ENCODE peak calls at places on chromosomes 4 and X, in four cellular contexts. E is AML-193, P is epithelial cell of esophagus, J is fibroblast of the conjunctiva. U is an unnamed sample.

GRCh38 chr4:83358410-83358809 is 23.8 kb upstream of the HPSE start:
- DNase-seq in P (peak; percentile 76), E (no peak), J (peak; percentile 27), U (no peak)

GRCh38 chr4:95293014-95293413 is 255.8 kb downstream of the UNC5C start:
- DNase-seq in E (no peak), J (no peak), P (no peak), U (no peak)

GRCh38 chr4:34010703-34011102 is 2233.6 kb downstream of the ARAP2 start:
- DNase-seq in P (no peak), E (no peak), J (no peak), U (no peak)

GRCh38 chr4:24664956-24665355 is 80.6 kb upstream of the DHX15 start:
- DNase-seq in E (no peak), J (peak; percentile 65), P (no peak), U (no peak)

GRCh38 chr4:107548211-107548905 is 171.7 kb downstream of the PAPSS1 start:
- DNase-seq in P (peak; percentile 18), J (no peak), E (no peak), U (no peak)

GRCh38 chrX:136475236-136475635 is 12.5 kb upstream of the BRS3 start:
- DNase-seq in P (no peak), J (no peak), E (no peak), U (no peak)

GRCh38 chr4:158513246-158513645 is 8.4 kb upstream of the RXFP1 start:
- DNase-seq in E (peak; percentile 44), P (peak; percentile 52), J (no peak), U (peak; percentile 68)

GRCh38 chr4:10421344-10422055 is 35.7 kb downstream of the ZNF518B start:
- DNase-seq in E (no peak), P (no peak), J (no peak), U (no peak)

GRCh38 chr4:113083346-113083745 is 33.9 kb downstream of the ANK2 start:
- DNase-seq in P (no peak), E (no peak), J (no peak), U (no peak)

GRCh38 chr4:5469151-5469775 is 239.1 kb downstream of the EVC2 start:
- DNase-seq in J (no peak), E (no peak), P (no peak), U (no peak)

GRCh38 chr4:41744572-41745291 is 3.8 kb downstream of the PHOX2B start:
- DNase-seq in E (no peak), P (no peak), J (no peak), U (no peak)